ENCODE peak calls at places on chromosomes 13 and 19, in eight cellular contexts. Q is transverse colon, X is K562, S is A549, T is tibial nerve, R is H1, F is suprapubic skin, H is SK-N-SH. G is an unnamed sample. For H3K4me1, the result is how much of the 10 kb centered on the place peaks cover.

GRCh38 chr13:27953671-27954405 is 15.3 kb downstream of the CDX2 start:
- DNase-seq in Q (peak), X (peak), S (peak), T (peak), R (no peak), F (peak), H (peak), G (peak)

GRCh38 chr13:41562083-41562482 is 104.7 kb downstream of the RGCC start:
- DNase-seq in Q (peak), X (no peak), S (no peak), T (peak), R (no peak), F (no peak), H (no peak), G (peak)

GRCh38 chr19:9144920-9145319 is 4.7 kb downstream of the ZNF317 start:
- DNase-seq in Q (no peak), X (no peak), S (peak), T (no peak), R (no peak), F (no peak), H (no peak), G (no peak)

GRCh38 chr19:32041681-32042292 is 303.6 kb upstream of the ZNF507 start:
- DNase-seq in Q (peak), X (peak), S (peak), T (no peak), R (no peak), F (no peak), H (peak), G (peak)

GRCh38 chr19:45730389-45731288 is at the start of gene FBXO46:
- DNase-seq in Q (peak), X (peak), S (peak), T (peak), R (peak), F (peak), H (peak), G (peak)

GRCh38 chr13:50928088-50928487 is 18.5 kb downstream of the RNASEH2B start:
- DNase-seq in Q (no peak), X (no peak), S (no peak), T (no peak), R (no peak), F (no peak), H (no peak), G (no peak)

GRCh38 chr19:43450545-43450997 is 14.8 kb downstream of the LYPD3 start:
- DNase-seq in Q (no peak), X (no peak), S (no peak), T (no peak), R (no peak), F (no peak), H (no peak), G (no peak)

GRCh38 chr13:114161644-114162532 is 17.2 kb upstream of the CFAP97D2 start:
- DNase-seq in Q (peak), X (no peak), S (no peak), T (no peak), R (no peak), F (no peak), H (no peak), G (peak)

GRCh38 chr19:7874080-7874856 is at the start of gene PRR36:
- DNase-seq in Q (no peak), X (no peak), S (peak), T (no peak), R (no peak), F (no peak), H (peak), G (no peak)

GRCh38 chr19:38683393-38684077 is 36.1 kb downstream of the ACTN4 start:
- DNase-seq in Q (peak), X (peak), S (peak), T (no peak), R (peak), F (peak), H (no peak), G (peak)

GRCh38 chr19:17348700-17349099 is 11.3 kb downstream of the GTPBP3 start:
- DNase-seq in Q (no peak), X (no peak), S (peak), T (no peak), R (peak), F (peak), H (peak), G (peak)

GRCh38 chr19:56507446-56508281 is at the start of gene ZNF471:
- DNase-seq in Q (peak), X (no peak), S (peak), T (peak), R (peak), F (peak), H (peak), G (peak)

GRCh38 chr19:29378543-29379105 is 147.2 kb upstream of the VSTM2B start:
- DNase-seq in Q (no peak), X (no peak), S (no peak), T (no peak), R (no peak), F (peak), H (no peak), G (no peak)

GRCh38 chr19:47032171-47032811 is 12.7 kb downstream of the NPAS1 start:
- DNase-seq in Q (peak), X (peak), S (peak), T (no peak), R (no peak), F (no peak), H (peak), G (no peak)

GRCh38 chr19:58227964-58228583 is 640 bp upstream of the ZNF544 start:
- DNase-seq in Q (no peak), X (peak), S (no peak), T (no peak), R (no peak), F (no peak), H (no peak), G (no peak)

GRCh38 chr19:15293751-15294505 is 38.4 kb downstream of the BRD4 start:
- DNase-seq in Q (no peak), X (no peak), S (no peak), T (no peak), R (no peak), F (no peak), H (peak), G (no peak)

GRCh38 chr13:51585696-51586095 is 1.4 kb downstream of the WDFY2 start:
- DNase-seq in Q (no peak), X (no peak), S (no peak), T (no peak), R (no peak), F (no peak), H (no peak), G (no peak)

GRCh38 chr13:94956407-94957110 is 244.2 kb upstream of the SOX21 start:
- DNase-seq in Q (no peak), X (no peak), S (no peak), T (no peak), R (no peak), F (no peak), H (no peak), G (no peak)

GRCh38 chr13:63307239-63307638 is 1891.6 kb upstream of the PCDH20 start:
- DNase-seq in Q (no peak), X (no peak), S (no peak), T (no peak), R (no peak), F (no peak), H (no peak), G (no peak)

DNA sequence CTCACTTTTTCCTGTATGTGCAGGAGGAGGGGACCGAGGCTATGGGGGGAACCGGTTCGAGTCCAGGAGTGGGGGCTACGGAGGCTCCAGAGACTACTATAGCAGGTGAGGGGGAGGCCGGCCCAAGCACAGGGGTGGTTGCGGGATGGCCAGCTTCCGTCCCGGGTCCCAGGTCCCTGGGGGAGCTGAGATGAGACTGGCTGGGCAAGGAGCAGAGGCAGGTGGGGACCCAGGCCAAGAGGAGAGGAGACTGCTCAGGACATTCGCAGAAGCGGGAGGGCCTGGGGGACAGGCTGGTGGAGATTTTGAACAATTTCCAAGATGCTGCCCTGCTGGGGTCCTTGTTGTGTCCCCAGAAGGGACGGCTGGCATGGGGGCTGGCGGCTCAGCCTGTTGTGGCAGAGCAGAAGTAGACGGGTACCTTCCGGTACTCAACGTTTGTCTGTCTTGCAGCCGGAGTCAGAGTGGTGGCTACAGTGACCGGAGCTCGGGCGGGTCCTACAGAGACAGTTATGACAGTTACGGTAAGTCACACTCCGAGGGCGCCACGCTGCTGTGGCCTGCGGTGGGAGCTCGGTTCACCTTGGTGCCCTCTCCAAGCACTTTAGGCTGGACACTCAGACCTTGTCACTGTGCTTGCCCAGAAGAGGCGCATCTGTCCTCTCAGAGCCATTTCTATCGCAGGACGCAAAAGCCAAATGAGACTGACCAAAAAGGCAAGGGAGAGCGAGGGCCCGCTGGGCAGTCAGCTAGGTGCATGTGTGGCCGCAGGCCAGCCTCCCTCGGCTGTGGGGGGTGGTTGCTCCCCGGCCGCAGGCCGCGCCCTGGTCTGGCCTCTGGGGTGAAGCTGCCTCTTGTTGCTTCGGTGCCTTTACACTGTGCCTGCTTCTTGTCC is 2.6 kb downstream of the CIRBP start:
- DNase-seq in Q (no peak), X (no peak), S (no peak), T (no peak), R (no peak), F (no peak), H (no peak), G (peak)
- H3K4me1 ChIP-seq in Q (half or more), X (half or more), S (half or more), T (half or more), R (under half), F (half or more), H (half or more), G (under half)

GRCh38 chr19:34667349-34668076 is 9.4 kb downstream of the SCGB2B2 start:
- DNase-seq in Q (no peak), X (no peak), S (no peak), T (no peak), R (no peak), F (no peak), H (no peak), G (no peak)

GRCh38 chr19:34669305-34669704 is 7.7 kb downstream of the SCGB2B2 start:
- DNase-seq in Q (no peak), X (no peak), S (no peak), T (no peak), R (no peak), F (no peak), H (no peak), G (no peak)

GRCh38 chr19:34666200-34666957 is 10.6 kb downstream of the SCGB2B2 start:
- DNase-seq in Q (no peak), X (no peak), S (no peak), T (no peak), R (no peak), F (no peak), H (no peak), G (no peak)

GRCh38 chr19:34664870-34665269 is 12.1 kb downstream of the SCGB2B2 start:
- DNase-seq in Q (no peak), X (no peak), S (no peak), T (no peak), R (no peak), F (no peak), H (no peak), G (no peak)

GRCh38 chr19:34666958-34667265 is 10.0 kb downstream of the SCGB2B2 start:
- DNase-seq in Q (no peak), X (no peak), S (no peak), T (no peak), R (no peak), F (no peak), H (no peak), G (no peak)
- H3K4me3 ChIP-seq in Q (no peak), X (no peak), S (peak), T (no peak), R (no peak), F (peak), H (no peak), G (no peak)

DNA sequence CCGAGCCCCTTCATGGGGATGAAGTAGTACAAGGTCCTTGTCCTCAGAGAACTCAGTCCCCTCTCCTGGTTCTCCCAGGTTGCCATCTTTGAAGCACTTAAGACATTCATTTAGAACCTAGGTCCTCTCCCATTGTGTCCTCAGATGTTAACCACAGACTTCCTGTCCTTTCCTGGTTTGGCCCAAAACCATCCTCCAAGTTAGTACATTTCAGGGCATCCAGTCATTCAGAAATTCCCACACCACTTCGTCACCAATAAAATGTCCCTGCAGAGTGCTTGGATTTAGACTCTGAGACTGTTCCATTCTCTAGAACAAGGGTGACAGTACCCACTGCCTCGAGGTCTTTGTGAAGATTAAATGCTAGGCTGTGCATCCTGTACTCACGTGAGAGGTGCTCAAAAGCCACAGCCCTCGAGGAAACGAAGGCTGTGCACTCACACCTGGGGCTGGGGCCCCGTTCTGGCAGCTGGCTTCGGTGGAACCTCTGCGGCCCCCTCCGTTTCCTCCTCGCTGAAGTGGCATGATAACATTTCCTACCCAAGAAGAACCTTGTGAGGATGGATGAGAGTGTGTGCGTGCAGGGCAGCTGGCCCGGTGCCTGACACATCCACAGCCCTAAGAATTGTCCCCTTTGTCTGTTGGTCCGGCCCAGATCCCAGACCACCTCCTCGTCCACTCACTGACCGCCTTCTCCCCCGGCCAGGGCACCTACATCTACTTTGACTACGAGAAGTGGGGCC is 4.7 kb downstream of the LENG1 start:
- DNase-seq in Q (no peak), X (no peak), S (no peak), T (no peak), R (no peak), F (no peak), H (no peak), G (peak)
- TF ChIP-seq EP300 in Q (no peak), X (no peak), S (no peak), T (no peak), R (no peak), F (no peak), H (no peak), G (no peak)

GRCh38 chr19:41324231-41324702 is 14.3 kb downstream of the CCDC97 start:
- DNase-seq in Q (no peak), X (no peak), S (peak), T (no peak), R (no peak), F (no peak), H (no peak), G (no peak)
- H3K4me1 ChIP-seq in Q (under half), X (half or more), S (half or more), T (half or more), R (under half), F (half or more), H (half or more), G (under half)

GRCh38 chr19:49890349-49891311 is 6.1 kb downstream of the IL4I1 start:
- DNase-seq in Q (peak), X (peak), S (no peak), T (no peak), R (no peak), F (peak), H (peak), G (peak)
- H3K4me3 ChIP-seq in Q (peak), X (peak), S (peak), T (no peak), R (peak), F (peak), H (peak), G (peak)

DNA sequence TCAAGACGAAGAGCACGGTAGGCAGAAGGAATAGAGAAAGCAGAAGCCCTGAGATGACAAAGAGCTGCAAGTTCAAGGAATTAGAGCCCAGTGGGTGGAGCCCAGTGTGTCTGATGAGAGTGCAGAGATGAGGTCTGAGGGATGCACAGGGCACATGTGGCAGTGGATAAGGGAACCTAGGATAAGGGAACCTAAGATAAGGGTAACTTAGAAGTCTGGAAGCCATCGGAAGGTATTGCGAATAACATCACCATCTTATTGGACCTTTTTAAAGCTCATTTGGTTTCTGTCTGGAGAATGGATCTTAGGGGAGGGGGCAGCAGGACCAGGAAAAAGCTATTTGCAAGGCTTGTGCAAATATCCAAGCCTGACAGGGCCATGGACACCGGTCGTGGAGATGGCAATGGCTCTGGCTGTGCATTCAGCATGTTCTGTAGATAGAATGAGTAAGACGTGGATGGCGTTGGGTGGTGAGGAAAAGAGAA is 1.3 kb downstream of the FPR3 start:
- DNase-seq in Q (no peak), X (peak), S (no peak), T (no peak), R (no peak), F (no peak), H (no peak), G (no peak)
- TF ChIP-seq EP300 in Q (no peak), X (peak), S (no peak), T (no peak), R (no peak), F (no peak), H (no peak), G (no peak)

DNA sequence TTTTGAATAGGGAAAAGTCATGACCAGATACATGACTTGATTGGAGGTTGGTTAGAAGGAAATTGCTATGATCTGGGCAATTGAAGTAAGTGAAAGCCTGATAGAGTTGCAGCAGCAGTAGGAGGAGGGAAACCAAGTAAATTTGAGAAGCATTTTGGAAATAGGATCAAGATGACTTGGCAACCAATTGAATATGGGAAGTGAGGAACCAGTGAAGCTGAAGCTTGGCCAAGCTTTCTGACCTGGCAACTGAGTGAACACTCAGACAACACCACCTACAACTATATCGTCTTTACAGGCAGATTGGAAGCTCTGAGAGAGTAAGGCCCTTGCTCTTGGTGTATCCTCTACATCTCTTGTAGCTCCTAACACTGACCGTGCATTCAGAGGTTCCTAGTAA is 16.2 kb upstream of the KATNAL1 start:
- DNase-seq in Q (no peak), X (no peak), S (no peak), T (no peak), R (no peak), F (no peak), H (no peak), G (no peak)
- H3K4me1 ChIP-seq in Q (under half), X (under half), S (under half), T (under half), R (under half), F (under half), H (under half), G (under half)

GRCh38 chr13:34567558-34567957 is 374.5 kb upstream of the NBEA start:
- DNase-seq in Q (no peak), X (no peak), S (no peak), T (no peak), R (no peak), F (no peak), H (no peak), G (no peak)
- H3K4me3 ChIP-seq in Q (no peak), X (no peak), S (no peak), T (no peak), R (no peak), F (no peak), H (no peak), G (no peak)

DNA sequence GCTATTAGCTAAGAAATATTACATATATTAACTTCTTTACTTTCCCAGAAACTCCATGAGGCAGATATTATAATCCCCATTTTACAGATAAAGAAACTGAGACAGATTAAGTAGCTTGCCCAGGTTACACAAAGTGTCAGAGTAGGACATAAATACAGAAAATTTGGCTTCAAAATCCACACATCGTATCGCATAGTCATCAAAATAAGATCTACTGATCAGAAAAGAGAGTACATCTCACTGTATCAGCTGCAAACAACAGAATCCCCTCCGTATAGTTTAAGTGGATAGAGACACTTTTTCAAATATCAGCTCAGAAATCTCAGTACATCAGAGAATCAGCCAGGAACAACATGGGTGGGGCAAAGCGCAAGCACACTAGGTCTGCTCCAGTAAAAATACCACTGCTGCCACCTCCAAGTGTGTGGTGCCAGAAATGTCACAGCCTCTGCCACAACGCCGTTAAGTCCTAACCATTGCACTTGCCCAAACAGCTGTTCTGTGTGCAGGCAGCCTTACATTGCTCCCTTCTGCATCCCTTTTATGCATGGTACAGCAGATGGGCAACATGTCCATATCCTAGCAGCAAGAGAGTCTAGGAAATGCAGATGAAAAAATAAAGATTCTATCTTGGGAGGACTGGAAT is 204.8 kb downstream of the KLF12 start:
- DNase-seq in Q (no peak), X (no peak), S (no peak), T (no peak), R (no peak), F (no peak), H (no peak), G (no peak)
- TF ChIP-seq EP300 in Q (no peak), X (no peak), S (no peak), T (no peak), R (no peak), F (no peak), H (no peak), G (no peak)